ENCODE peak calls at places on chromosomes 4 and X, in seven cellular contexts. One of them, this sample, is unnamed. For H3K36me3 and H3K27me3, the result is how much of the 10 kb centered on the place peaks cover.

GRCh38 chr4:156781852-156782251 is 189.7 kb downstream of the PDGFC start:
- DNase-seq in osteoblast: no peak
- DNase-seq in BJ: no peak
- DNase-seq in fibroblast of lung: peak
- DNase-seq in aorta: no peak
- DNase-seq in hepatocyte: no peak
- DNase-seq in colonic mucosa: no peak
- DNase-seq in this sample: no peak

GRCh38 chr4:25861951-25862410 is 807 bp downstream of the SEL1L3 start:
- DNase-seq in fibroblast of lung: peak
- DNase-seq in hepatocyte: peak
- DNase-seq in BJ: no peak
- DNase-seq in colonic mucosa: peak
- DNase-seq in aorta: peak
- DNase-seq in osteoblast: peak
- DNase-seq in this sample: peak

GRCh38 chr4:107037188-107037587 is 1.1 kb upstream of the DKK2 start:
- DNase-seq in osteoblast: peak
- DNase-seq in fibroblast of lung: peak
- DNase-seq in colonic mucosa: peak
- DNase-seq in BJ: no peak
- DNase-seq in aorta: peak
- DNase-seq in hepatocyte: peak
- DNase-seq in this sample: peak

GRCh38 chr4:40881851-40882250 is 132.1 kb downstream of the NSUN7 start:
- DNase-seq in BJ: no peak
- DNase-seq in colonic mucosa: no peak
- DNase-seq in fibroblast of lung: no peak
- DNase-seq in osteoblast: no peak
- DNase-seq in hepatocyte: no peak
- DNase-seq in aorta: no peak
- DNase-seq in this sample: no peak

GRCh38 chr4:163164591-163164990 is 2.1 kb downstream of the NAF1 start:
- DNase-seq in osteoblast: no peak
- DNase-seq in hepatocyte: no peak
- DNase-seq in BJ: no peak
- DNase-seq in aorta: no peak
- DNase-seq in fibroblast of lung: peak
- DNase-seq in colonic mucosa: no peak
- DNase-seq in this sample: no peak

GRCh38 chr4:157013656-157014055 is 42.1 kb upstream of the PDGFC start:
- DNase-seq in BJ: no peak
- DNase-seq in fibroblast of lung: peak
- DNase-seq in aorta: no peak
- DNase-seq in hepatocyte: no peak
- DNase-seq in osteoblast: no peak
- DNase-seq in colonic mucosa: no peak
- DNase-seq in this sample: no peak

GRCh38 chrX:68995780-68996551 is 167.1 kb downstream of the EFNB1 start:
- DNase-seq in osteoblast: no peak
- DNase-seq in hepatocyte: peak
- DNase-seq in BJ: no peak
- DNase-seq in aorta: no peak
- DNase-seq in colonic mucosa: peak
- DNase-seq in fibroblast of lung: peak
- DNase-seq in this sample: peak

GRCh38 chrX:19673334-19674040 is 158.2 kb upstream of the MAP3K15 start:
- DNase-seq in osteoblast: peak
- DNase-seq in BJ: peak
- DNase-seq in fibroblast of lung: peak
- DNase-seq in hepatocyte: peak
- DNase-seq in aorta: peak
- DNase-seq in colonic mucosa: peak
- DNase-seq in this sample: no peak

GRCh38 chr4:51855751-51856150 is 12.8 kb downstream of the DCUN1D4 start:
- DNase-seq in osteoblast: no peak
- DNase-seq in BJ: no peak
- DNase-seq in fibroblast of lung: no peak
- DNase-seq in hepatocyte: no peak
- DNase-seq in aorta: no peak
- DNase-seq in colonic mucosa: no peak
- DNase-seq in this sample: no peak

GRCh38 chr4:54165011-54165410 is 64.1 kb upstream of the PDGFRA start:
- DNase-seq in colonic mucosa: no peak
- DNase-seq in fibroblast of lung: peak
- DNase-seq in aorta: no peak
- DNase-seq in hepatocyte: no peak
- DNase-seq in BJ: no peak
- DNase-seq in osteoblast: no peak
- DNase-seq in this sample: no peak

GRCh38 chr4:168755643-168756482 is 254.2 kb downstream of the CBR4 start:
- DNase-seq in colonic mucosa: no peak
- DNase-seq in aorta: no peak
- DNase-seq in hepatocyte: no peak
- DNase-seq in osteoblast: peak
- DNase-seq in fibroblast of lung: peak
- DNase-seq in BJ: no peak
- DNase-seq in this sample: no peak

GRCh38 chr4:52856802-52857201 is 5.3 kb upstream of the RASL11B start:
- DNase-seq in colonic mucosa: no peak
- DNase-seq in osteoblast: no peak
- DNase-seq in BJ: no peak
- DNase-seq in fibroblast of lung: no peak
- DNase-seq in aorta: no peak
- DNase-seq in hepatocyte: no peak
- DNase-seq in this sample: no peak

GRCh38 chr4:181949704-181950312 is 293.4 kb upstream of the TENM3 start:
- DNase-seq in osteoblast: no peak
- DNase-seq in fibroblast of lung: no peak
- DNase-seq in hepatocyte: no peak
- DNase-seq in colonic mucosa: no peak
- DNase-seq in aorta: no peak
- DNase-seq in BJ: no peak
- DNase-seq in this sample: no peak

GRCh38 chr4:145487626-145488025 is 6.0 kb downstream of the SMAD1 start:
- DNase-seq in aorta: no peak
- DNase-seq in osteoblast: no peak
- DNase-seq in BJ: no peak
- DNase-seq in colonic mucosa: no peak
- DNase-seq in hepatocyte: no peak
- DNase-seq in fibroblast of lung: no peak
- DNase-seq in this sample: no peak

GRCh38 chr4:145486603-145487002 is 5.0 kb downstream of the SMAD1 start:
- DNase-seq in hepatocyte: no peak
- DNase-seq in aorta: no peak
- DNase-seq in BJ: no peak
- DNase-seq in fibroblast of lung: no peak
- DNase-seq in colonic mucosa: no peak
- DNase-seq in osteoblast: no peak
- DNase-seq in this sample: no peak

GRCh38 chr4:145484240-145484846 is 2.7 kb downstream of the SMAD1 start:
- DNase-seq in BJ: no peak
- DNase-seq in colonic mucosa: no peak
- DNase-seq in hepatocyte: no peak
- DNase-seq in aorta: no peak
- DNase-seq in fibroblast of lung: no peak
- DNase-seq in osteoblast: no peak
- DNase-seq in this sample: no peak

GRCh38 chr4:145485120-145485519 is 3.5 kb downstream of the SMAD1 start:
- DNase-seq in hepatocyte: no peak
- DNase-seq in osteoblast: no peak
- DNase-seq in BJ: no peak
- DNase-seq in colonic mucosa: no peak
- DNase-seq in fibroblast of lung: no peak
- DNase-seq in aorta: no peak
- DNase-seq in this sample: no peak

DNA sequence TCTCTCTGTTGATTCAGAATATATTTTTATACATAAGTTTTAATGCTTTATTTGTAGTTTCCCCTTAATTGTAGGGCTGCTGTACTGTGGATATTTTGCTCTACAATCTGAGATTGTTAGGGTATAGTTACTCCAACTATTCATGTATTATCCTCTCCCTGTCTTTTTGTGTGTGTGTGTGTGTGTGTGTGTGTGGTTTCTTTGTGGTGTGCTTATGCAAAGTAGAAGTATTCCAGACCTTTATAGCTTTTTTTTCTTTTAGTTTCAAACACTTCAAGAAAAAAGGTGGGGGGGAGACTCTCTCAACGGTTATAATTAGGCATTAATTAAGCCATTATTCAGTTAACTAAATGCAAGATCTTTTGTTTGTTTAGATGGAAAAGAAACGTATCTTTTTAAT is 6.7 kb downstream of the SMAD1 start:
- DNase-seq in colonic mucosa: no peak
- DNase-seq in fibroblast of lung: no peak
- DNase-seq in BJ: no peak
- DNase-seq in hepatocyte: no peak
- DNase-seq in osteoblast: no peak
- DNase-seq in aorta: no peak
- DNase-seq in this sample: no peak
- H3K4me3 ChIP-seq in colonic mucosa: no peak
- H3K4me3 ChIP-seq in fibroblast of lung: no peak
- H3K4me3 ChIP-seq in BJ: no peak
- H3K4me3 ChIP-seq in hepatocyte: no peak
- H3K4me3 ChIP-seq in osteoblast: no peak
- H3K4me3 ChIP-seq in aorta: no peak
- H3K4me3 ChIP-seq in this sample: no peak

GRCh38 chr4:7771056-7771455 is 168.6 kb downstream of the AFAP1 start:
- DNase-seq in BJ: no peak
- DNase-seq in colonic mucosa: no peak
- DNase-seq in hepatocyte: no peak
- DNase-seq in osteoblast: no peak
- DNase-seq in aorta: no peak
- DNase-seq in fibroblast of lung: no peak
- DNase-seq in this sample: no peak

GRCh38 chr4:7768736-7769135 is 170.9 kb downstream of the AFAP1 start:
- DNase-seq in osteoblast: peak
- DNase-seq in hepatocyte: no peak
- DNase-seq in colonic mucosa: no peak
- DNase-seq in aorta: peak
- DNase-seq in fibroblast of lung: no peak
- DNase-seq in BJ: no peak
- DNase-seq in this sample: peak

GRCh38 chr4:7769308-7769841 is 170.3 kb downstream of the AFAP1 start:
- DNase-seq in colonic mucosa: no peak
- DNase-seq in osteoblast: peak
- DNase-seq in BJ: no peak
- DNase-seq in fibroblast of lung: no peak
- DNase-seq in aorta: peak
- DNase-seq in hepatocyte: no peak
- DNase-seq in this sample: no peak

GRCh38 chr4:7770675-7771050 is 169.0 kb downstream of the AFAP1 start:
- DNase-seq in aorta: peak
- DNase-seq in BJ: no peak
- DNase-seq in fibroblast of lung: no peak
- DNase-seq in hepatocyte: no peak
- DNase-seq in colonic mucosa: no peak
- DNase-seq in osteoblast: peak
- DNase-seq in this sample: no peak

DNA sequence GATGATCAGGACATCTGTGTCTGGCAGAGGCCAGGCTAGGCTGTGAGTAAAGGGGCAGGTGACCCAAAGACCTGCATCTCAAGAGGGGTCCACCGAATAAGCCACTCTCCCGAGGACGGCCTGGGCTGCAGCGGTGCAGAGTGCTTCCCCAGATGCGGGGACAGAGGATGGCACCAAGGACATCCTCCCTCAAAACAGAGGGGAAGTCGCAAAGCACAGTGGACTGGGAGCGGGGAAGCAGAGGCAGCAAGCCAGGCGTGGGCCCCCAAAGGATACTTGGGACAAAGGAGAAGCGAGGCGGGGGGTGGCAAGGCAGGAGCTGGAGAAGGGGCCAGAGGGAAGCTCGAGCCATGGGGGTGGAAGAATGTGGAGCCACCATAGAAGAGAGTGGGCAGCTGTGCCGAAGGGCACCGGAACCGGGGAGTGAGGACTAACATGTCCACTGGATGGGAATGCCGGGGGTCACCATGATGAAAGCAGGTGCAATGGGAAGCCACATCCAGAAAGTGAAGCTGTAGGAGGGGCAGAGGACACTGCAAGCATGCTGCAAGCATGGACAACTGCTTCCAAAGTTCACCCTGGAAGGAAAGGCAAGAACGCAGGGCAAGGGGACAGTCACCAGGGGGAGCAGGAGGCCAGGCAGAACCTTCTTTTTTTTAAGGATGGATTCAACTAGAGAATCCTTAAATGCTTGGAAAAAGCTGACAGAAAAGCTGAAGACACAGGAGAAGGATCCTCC is 169.6 kb downstream of the AFAP1 start:
- DNase-seq in aorta: peak
- DNase-seq in osteoblast: peak
- DNase-seq in BJ: no peak
- DNase-seq in fibroblast of lung: no peak
- DNase-seq in colonic mucosa: no peak
- DNase-seq in hepatocyte: peak
- DNase-seq in this sample: peak
- H3K36me3 ChIP-seq in aorta: under half
- H3K36me3 ChIP-seq in osteoblast: half or more
- H3K36me3 ChIP-seq in BJ: half or more
- H3K36me3 ChIP-seq in fibroblast of lung: under half
- H3K36me3 ChIP-seq in colonic mucosa: under half
- H3K36me3 ChIP-seq in hepatocyte: under half
- H3K36me3 ChIP-seq in this sample: under half

GRCh38 chrX:40414335-40414734 is 166.4 kb upstream of the ATP6AP2 start:
- DNase-seq in colonic mucosa: no peak
- DNase-seq in BJ: no peak
- DNase-seq in hepatocyte: no peak
- DNase-seq in osteoblast: no peak
- DNase-seq in fibroblast of lung: no peak
- DNase-seq in aorta: no peak
- DNase-seq in this sample: no peak

GRCh38 chrX:40406330-40406859 is 174.4 kb upstream of the ATP6AP2 start:
- DNase-seq in osteoblast: no peak
- DNase-seq in fibroblast of lung: no peak
- DNase-seq in hepatocyte: no peak
- DNase-seq in BJ: no peak
- DNase-seq in colonic mucosa: no peak
- DNase-seq in aorta: no peak
- DNase-seq in this sample: no peak

GRCh38 chrX:40410859-40411258 is 169.9 kb upstream of the ATP6AP2 start:
- DNase-seq in fibroblast of lung: no peak
- DNase-seq in colonic mucosa: no peak
- DNase-seq in hepatocyte: no peak
- DNase-seq in BJ: no peak
- DNase-seq in aorta: no peak
- DNase-seq in osteoblast: no peak
- DNase-seq in this sample: no peak

GRCh38 chrX:40415675-40416074 is 165.1 kb upstream of the ATP6AP2 start:
- DNase-seq in colonic mucosa: no peak
- DNase-seq in fibroblast of lung: no peak
- DNase-seq in aorta: no peak
- DNase-seq in BJ: no peak
- DNase-seq in hepatocyte: no peak
- DNase-seq in osteoblast: no peak
- DNase-seq in this sample: no peak

GRCh38 chrX:40411350-40412111 is 169.2 kb upstream of the ATP6AP2 start:
- DNase-seq in osteoblast: no peak
- DNase-seq in hepatocyte: no peak
- DNase-seq in colonic mucosa: no peak
- DNase-seq in BJ: no peak
- DNase-seq in fibroblast of lung: no peak
- DNase-seq in aorta: no peak
- DNase-seq in this sample: peak
- H3K27me3 ChIP-seq in osteoblast: under half
- H3K27me3 ChIP-seq in hepatocyte: under half
- H3K27me3 ChIP-seq in colonic mucosa: under half
- H3K27me3 ChIP-seq in BJ: under half
- H3K27me3 ChIP-seq in fibroblast of lung: under half
- H3K27me3 ChIP-seq in aorta: under half
- H3K27me3 ChIP-seq in this sample: under half

GRCh38 chr4:186265683-186266648 is at the start of gene F11:
- DNase-seq in BJ: no peak
- DNase-seq in fibroblast of lung: no peak
- DNase-seq in aorta: no peak
- DNase-seq in hepatocyte: peak
- DNase-seq in colonic mucosa: no peak
- DNase-seq in osteoblast: no peak
- DNase-seq in this sample: peak
- H3K4me3 ChIP-seq in BJ: no peak
- H3K4me3 ChIP-seq in fibroblast of lung: peak
- H3K4me3 ChIP-seq in aorta: no peak
- H3K4me3 ChIP-seq in hepatocyte: no peak
- H3K4me3 ChIP-seq in colonic mucosa: no peak
- H3K4me3 ChIP-seq in osteoblast: no peak
- H3K4me3 ChIP-seq in this sample: peak